ENCODE peak calls at places on chromosomes 12 and 14, in ten cellular contexts. O is breast epithelium, C is tibial artery, D is A549, E is uterus, P is right cardiac atrium, T is fibroblast of lung, X is GM23248, Q is astrocyte, L is small intestine. G is an unnamed sample.

GRCh38 chr14:22610931-22611330 is 12.8 kb downstream of the ABHD4 start:
- DNase-seq in O (no peak), C (no peak), D (no peak), E (no peak), P (no peak), T (no peak), X (peak; percentile 12), Q (no peak), L (no peak), G (no peak)

GRCh38 chr12:54509660-54510059 is 12.1 kb downstream of the NCKAP1L start:
- DNase-seq in O (no peak), C (no peak), D (no peak), E (no peak), P (no peak), T (no peak), X (no peak), Q (no peak), L (no peak), G (no peak)

GRCh38 chr12:69936214-69936731 is 111.2 kb downstream of the MYRFL start:
- DNase-seq in O (peak; percentile 55), C (no peak), D (no peak), E (no peak), P (no peak), T (no peak), X (no peak), Q (no peak), L (no peak), G (no peak)

GRCh38 chr12:50764861-50765324 is 992 bp downstream of the ATF1 start:
- DNase-seq in O (no peak), C (no peak), D (peak; percentile 58), E (peak; percentile 26), P (no peak), T (peak; percentile 39), X (peak; percentile 67), Q (peak; percentile 16), L (peak; percentile 39), G (peak; percentile 53)

GRCh38 chr14:101587403-101587998 is 26.2 kb downstream of the DIO3 start:
- DNase-seq in O (peak; percentile 48), C (no peak), D (no peak), E (no peak), P (no peak), T (peak; percentile 3), X (no peak), Q (no peak), L (no peak), G (peak; percentile 7)

GRCh38 chr12:59158066-59158465 is 237.8 kb upstream of the LRIG3 start:
- DNase-seq in O (no peak), C (no peak), D (no peak), E (no peak), P (no peak), T (no peak), X (no peak), Q (no peak), L (no peak), G (no peak)

GRCh38 chr14:102878970-102879460 is 43.4 kb upstream of the AMN start:
- DNase-seq in O (no peak), C (no peak), D (no peak), E (no peak), P (no peak), T (no peak), X (peak; percentile 30), Q (no peak), L (peak; percentile 26), G (no peak)

GRCh38 chr14:51828017-51828797 is 32.2 kb upstream of the GNG2 start:
- DNase-seq in O (no peak), C (no peak), D (peak; percentile 33), E (no peak), P (peak; percentile 65), T (peak; percentile 72), X (peak; percentile 89), Q (peak; percentile 64), L (peak; percentile 24), G (peak; percentile 72)

GRCh38 chr12:39272934-39273770 is 169.8 kb downstream of the KIF21A start:
- DNase-seq in O (no peak), C (no peak), D (peak; percentile 4), E (no peak), P (no peak), T (peak; percentile 39), X (peak; percentile 66), Q (peak; percentile 27), L (peak; percentile 25), G (peak; percentile 8)

GRCh38 chr14:49036236-49036635 is 549.9 kb downstream of the RPS29 start:
- DNase-seq in O (no peak), C (no peak), D (no peak), E (no peak), P (no peak), T (no peak), X (no peak), Q (no peak), L (no peak), G (no peak)

GRCh38 chr12:32265920-32266319 is 133.4 kb upstream of the FGD4 start:
- DNase-seq in O (no peak), C (no peak), D (no peak), E (no peak), P (no peak), T (no peak), X (peak; percentile 35), Q (no peak), L (no peak), G (no peak)

DNA sequence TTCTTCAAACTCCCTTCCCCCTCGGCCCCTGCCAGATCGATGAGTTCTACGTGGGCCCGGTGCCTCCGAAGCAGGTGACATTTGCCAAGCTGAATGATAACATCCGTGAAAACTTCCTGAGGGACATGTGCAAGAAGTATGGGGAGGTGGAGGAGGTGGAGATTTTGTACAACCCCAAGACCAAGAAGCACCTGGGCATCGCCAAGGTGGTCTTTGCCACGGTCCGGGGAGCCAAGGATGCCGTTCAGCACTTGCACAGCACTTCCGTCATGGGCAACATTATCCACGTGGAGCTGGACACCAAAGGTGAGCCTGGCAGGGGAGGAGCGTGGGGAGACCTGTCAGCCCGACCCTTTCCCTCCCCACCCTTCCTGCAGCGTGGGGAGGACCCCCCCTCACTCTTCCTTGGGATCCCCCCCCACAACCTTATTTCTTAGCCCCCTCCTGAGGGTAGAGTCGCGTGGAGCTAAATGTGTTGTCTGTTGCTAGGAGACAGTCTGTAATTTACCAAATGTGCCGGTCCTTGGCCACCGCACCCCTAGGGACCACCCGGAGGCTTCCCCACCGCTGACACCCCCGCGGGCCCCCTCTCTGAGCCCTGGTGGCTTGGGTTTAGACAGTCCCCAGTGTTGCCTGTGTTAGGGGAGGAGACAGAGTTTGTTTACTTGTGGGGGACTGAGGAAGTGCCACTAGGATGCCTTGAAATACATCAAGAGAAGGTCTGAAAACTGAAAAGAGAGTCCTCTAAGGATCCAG is 2.2 kb downstream of the SETD1B start:
- DNase-seq in O (no peak), C (no peak), D (no peak), E (no peak), P (no peak), T (no peak), X (peak; percentile 40), Q (no peak), L (peak; percentile 43), G (peak; percentile 65)
- H3K4me3 ChIP-seq in O (peak overlapping the region; percentile 76), C (peak overlapping the region; percentile 91), D (peak overlapping the region; percentile 60), E (peak overlapping the region; percentile 79), P (peak overlapping the region; percentile 97), T (peak overlapping the region; percentile 84), X (peak overlapping the region; percentile 80), Q (peak overlapping the region; percentile 69), L (peak overlapping the region; percentile 9), G (peak overlapping the region; percentile 86)

GRCh38 chr12:30925607-30926242 is 823 bp upstream of the TSPAN11 start:
- DNase-seq in O (no peak), C (peak; percentile 9), D (no peak), E (no peak), P (no peak), T (no peak), X (no peak), Q (no peak), L (no peak), G (no peak)

GRCh38 chr12:30930238-30931010 is 3.9 kb downstream of the TSPAN11 start:
- DNase-seq in O (no peak), C (peak; percentile 17), D (no peak), E (no peak), P (no peak), T (no peak), X (no peak), Q (no peak), L (no peak), G (no peak)

GRCh38 chr12:30928356-30929264 is 2.1 kb downstream of the TSPAN11 start:
- DNase-seq in O (no peak), C (peak; percentile 19), D (no peak), E (no peak), P (no peak), T (no peak), X (no peak), Q (no peak), L (no peak), G (no peak)

GRCh38 chr12:30926243-30927209 is at the start of gene TSPAN11:
- DNase-seq in O (no peak), C (peak; percentile 35), D (no peak), E (no peak), P (peak; percentile 65), T (peak; percentile 56), X (peak; percentile 81), Q (peak; percentile 31), L (no peak), G (no peak)

DNA sequence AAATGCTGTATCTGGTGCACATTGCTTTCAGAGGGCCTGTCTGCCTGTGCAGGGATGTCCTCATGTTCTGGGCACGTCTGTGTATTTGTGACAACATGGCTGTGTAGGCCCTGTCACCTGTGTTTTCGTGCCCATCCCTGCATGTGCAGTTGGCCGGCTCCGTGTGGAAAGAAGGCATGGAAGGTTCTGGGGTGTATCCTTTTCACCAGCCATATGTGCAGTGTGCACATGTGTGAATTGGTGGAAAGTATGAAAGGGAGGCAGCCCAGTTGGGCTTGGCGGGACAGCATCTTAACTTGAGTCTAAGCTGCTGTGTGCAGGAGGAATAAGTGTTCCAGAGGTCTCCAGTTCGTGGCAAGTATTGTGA is 645 bp downstream of the TSPAN11 start:
- DNase-seq in O (no peak), C (no peak), D (no peak), E (no peak), P (no peak), T (no peak), X (peak; percentile 8), Q (no peak), L (no peak), G (no peak)
- H3K4me1 ChIP-seq in O (no peaks in the 10 kb centered on the region), C (peaks cover 9% of the 10 kb centered on the region), D (no peaks in the 10 kb centered on the region), E (no peaks in the 10 kb centered on the region), P (peaks cover 2% of the 10 kb centered on the region), T (no peaks in the 10 kb centered on the region), X (no peaks in the 10 kb centered on the region), Q (peaks cover 7% of the 10 kb centered on the region), L (no peaks in the 10 kb centered on the region), G (no peaks in the 10 kb centered on the region)

GRCh38 chr12:109461846-109462766 is 15.0 kb downstream of the KCTD10 start:
- DNase-seq in O (peak; percentile 80), C (peak; percentile 94), D (peak; percentile 27), E (peak; percentile 90), P (peak; percentile 93), T (peak; percentile 96), X (peak; percentile 98), Q (peak; percentile 93), L (peak; percentile 15), G (no peak)
- H3K4me3 ChIP-seq in O (no peak overlapping the region), C (no peak overlapping the region), D (no peak overlapping the region), E (no peak overlapping the region), P (no peak overlapping the region), T (peak overlapping the region; percentile 39), X (peak overlapping the region; percentile 61), Q (peak overlapping the region; percentile 42), L (no peak overlapping the region), G (no peak overlapping the region)

DNA sequence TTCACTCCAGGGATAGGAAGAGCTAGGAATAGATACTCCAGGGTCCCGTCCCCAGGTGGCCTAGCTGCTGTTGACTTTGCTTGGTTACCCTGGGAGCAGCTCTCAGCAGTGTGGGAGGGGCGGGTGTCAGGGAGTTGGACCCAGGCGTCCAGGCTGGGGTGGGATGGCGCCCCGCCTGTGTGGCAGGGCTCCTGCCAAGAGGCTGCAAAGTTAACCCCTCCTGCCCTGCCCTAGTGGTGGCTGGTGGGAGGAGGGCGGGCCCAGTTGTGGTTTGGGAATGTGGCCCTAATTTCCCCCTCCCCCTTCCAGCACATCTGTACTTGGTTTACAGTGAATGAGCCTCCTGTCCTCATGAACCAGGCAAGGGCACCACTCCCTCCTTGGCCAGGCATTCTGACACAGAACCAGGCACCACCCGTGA is 1.7 kb upstream of the RARG start:
- DNase-seq in O (no peak), C (no peak), D (no peak), E (no peak), P (peak; percentile 80), T (no peak), X (peak; percentile 57), Q (no peak), L (no peak), G (no peak)
- H3K4me1 ChIP-seq in O (peaks cover 17% of the 10 kb centered on the region), C (peaks cover 33% of the 10 kb centered on the region), D (peaks cover 36% of the 10 kb centered on the region), E (no peaks in the 10 kb centered on the region), P (peaks cover 15% of the 10 kb centered on the region), T (peaks cover 19% of the 10 kb centered on the region), X (peaks cover 27% of the 10 kb centered on the region), Q (peaks cover 24% of the 10 kb centered on the region), L (no peaks in the 10 kb centered on the region), G (peaks cover 62% of the 10 kb centered on the region)